ENCODE peak calls at places on chromosomes 16 and 17, in five cellular contexts. One of them, this sample, is unnamed.

GRCh38 chr17:19705771-19706770 is 10.3 kb downstream of the SLC47A2 start:
- DNase-seq in IMR-90: no peak
- DNase-seq in naive thymus-derived CD4-positive, alpha-beta T cell: no peak
- DNase-seq in SK-N-SH: no peak
- DNase-seq in neural progenitor cell: peak; percentile 70
- DNase-seq in this sample: peak; percentile 69

GRCh38 chr16:71923941-71924690 is 28.8 kb downstream of the IST1 start:
- DNase-seq in naive thymus-derived CD4-positive, alpha-beta T cell: no peak
- DNase-seq in SK-N-SH: no peak
- DNase-seq in IMR-90: no peak
- DNase-seq in neural progenitor cell: no peak
- DNase-seq in this sample: no peak

GRCh38 chr17:50171371-50172071 is 5.7 kb downstream of the SGCA start:
- DNase-seq in neural progenitor cell: no peak
- DNase-seq in naive thymus-derived CD4-positive, alpha-beta T cell: no peak
- DNase-seq in SK-N-SH: no peak
- DNase-seq in IMR-90: no peak
- DNase-seq in this sample: no peak

GRCh38 chr16:67170168-67170947 is at the start of gene NOL3:
- DNase-seq in naive thymus-derived CD4-positive, alpha-beta T cell: no peak
- DNase-seq in neural progenitor cell: peak; percentile 87
- DNase-seq in SK-N-SH: peak; percentile 93
- DNase-seq in IMR-90: peak; percentile 76
- DNase-seq in this sample: peak; percentile 95

GRCh38 chr17:20109121-20109520 is 100.0 kb downstream of the SPECC1 start:
- DNase-seq in neural progenitor cell: no peak
- DNase-seq in naive thymus-derived CD4-positive, alpha-beta T cell: no peak
- DNase-seq in SK-N-SH: no peak
- DNase-seq in IMR-90: no peak
- DNase-seq in this sample: no peak

GRCh38 chr17:14621826-14622621 is 321.1 kb downstream of the HS3ST3B1 start:
- DNase-seq in neural progenitor cell: no peak
- DNase-seq in SK-N-SH: no peak
- DNase-seq in IMR-90: no peak
- DNase-seq in naive thymus-derived CD4-positive, alpha-beta T cell: no peak
- DNase-seq in this sample: no peak

GRCh38 chr16:14070877-14071575 is at the start of gene MRTFB:
- DNase-seq in naive thymus-derived CD4-positive, alpha-beta T cell: peak; percentile 85
- DNase-seq in neural progenitor cell: peak; percentile 95
- DNase-seq in IMR-90: peak; percentile 27
- DNase-seq in SK-N-SH: peak; percentile 96
- DNase-seq in this sample: peak; percentile 98

GRCh38 chr17:45396496-45397205 is 36.0 kb downstream of the ARHGAP27 start:
- DNase-seq in SK-N-SH: no peak
- DNase-seq in neural progenitor cell: no peak
- DNase-seq in naive thymus-derived CD4-positive, alpha-beta T cell: no peak
- DNase-seq in IMR-90: no peak
- DNase-seq in this sample: no peak

GRCh38 chr16:73480381-73480780 is 432.5 kb upstream of the ZFHX3 start:
- DNase-seq in SK-N-SH: no peak
- DNase-seq in IMR-90: no peak
- DNase-seq in neural progenitor cell: peak; percentile 9
- DNase-seq in naive thymus-derived CD4-positive, alpha-beta T cell: no peak
- DNase-seq in this sample: peak; percentile 56

GRCh38 chr16:49356728-49357488 is 16.7 kb upstream of the C16orf78 start:
- DNase-seq in SK-N-SH: no peak
- DNase-seq in neural progenitor cell: no peak
- DNase-seq in naive thymus-derived CD4-positive, alpha-beta T cell: no peak
- DNase-seq in IMR-90: no peak
- DNase-seq in this sample: no peak

GRCh38 chr17:43611230-43611969 is 50.3 kb downstream of the MEOX1 start:
- DNase-seq in SK-N-SH: no peak
- DNase-seq in naive thymus-derived CD4-positive, alpha-beta T cell: no peak
- DNase-seq in neural progenitor cell: no peak
- DNase-seq in IMR-90: no peak
- DNase-seq in this sample: no peak

GRCh38 chr17:7407033-7407432 is 612 bp upstream of the NLGN2 start:
- DNase-seq in neural progenitor cell: no peak
- DNase-seq in IMR-90: no peak
- DNase-seq in naive thymus-derived CD4-positive, alpha-beta T cell: no peak
- DNase-seq in SK-N-SH: no peak
- DNase-seq in this sample: no peak

GRCh38 chr16:85366031-85366763 is 246.9 kb upstream of the GSE1 start:
- DNase-seq in SK-N-SH: peak; percentile 86
- DNase-seq in neural progenitor cell: peak; percentile 70
- DNase-seq in naive thymus-derived CD4-positive, alpha-beta T cell: no peak
- DNase-seq in IMR-90: no peak
- DNase-seq in this sample: peak; percentile 73

GRCh38 chr17:17171991-17172939 is 33.9 kb downstream of the PLD6 start:
- DNase-seq in neural progenitor cell: no peak
- DNase-seq in IMR-90: no peak
- DNase-seq in SK-N-SH: no peak
- DNase-seq in naive thymus-derived CD4-positive, alpha-beta T cell: no peak
- DNase-seq in this sample: peak; percentile 65

GRCh38 chr16:67342616-67343015 is 16.0 kb downstream of the LRRC36 start:
- DNase-seq in IMR-90: no peak
- DNase-seq in naive thymus-derived CD4-positive, alpha-beta T cell: no peak
- DNase-seq in SK-N-SH: no peak
- DNase-seq in neural progenitor cell: no peak
- DNase-seq in this sample: no peak

GRCh38 chr17:10649031-10649430 is 8.1 kb downstream of the MYH3 start:
- DNase-seq in neural progenitor cell: no peak
- DNase-seq in IMR-90: peak; percentile 59
- DNase-seq in naive thymus-derived CD4-positive, alpha-beta T cell: no peak
- DNase-seq in SK-N-SH: no peak
- DNase-seq in this sample: no peak

GRCh38 chr16:68275611-68276191 is 11.4 kb downstream of the SLC7A6 start:
- DNase-seq in SK-N-SH: no peak
- DNase-seq in IMR-90: no peak
- DNase-seq in neural progenitor cell: no peak
- DNase-seq in naive thymus-derived CD4-positive, alpha-beta T cell: no peak
- DNase-seq in this sample: no peak

GRCh38 chr16:67942200-67942509 is 1.8 kb downstream of the LCAT start:
- DNase-seq in neural progenitor cell: peak; percentile 73
- DNase-seq in naive thymus-derived CD4-positive, alpha-beta T cell: no peak
- DNase-seq in SK-N-SH: peak; percentile 85
- DNase-seq in IMR-90: peak; percentile 20
- DNase-seq in this sample: peak; percentile 90

GRCh38 chr16:49129935-49130334 is 151.7 kb downstream of the CBLN1 start:
- DNase-seq in neural progenitor cell: no peak
- DNase-seq in naive thymus-derived CD4-positive, alpha-beta T cell: no peak
- DNase-seq in IMR-90: no peak
- DNase-seq in SK-N-SH: no peak
- DNase-seq in this sample: no peak

GRCh38 chr16:177394-177822 is 928 bp downstream of the HBA1 start:
- DNase-seq in naive thymus-derived CD4-positive, alpha-beta T cell: no peak
- DNase-seq in neural progenitor cell: peak; percentile 39
- DNase-seq in IMR-90: peak; percentile 25
- DNase-seq in SK-N-SH: peak; percentile 70
- DNase-seq in this sample: peak; percentile 53

GRCh38 chr17:61286449-61286848 is 113.2 kb upstream of the TBX2 start:
- DNase-seq in SK-N-SH: no peak
- DNase-seq in IMR-90: no peak
- DNase-seq in neural progenitor cell: no peak
- DNase-seq in naive thymus-derived CD4-positive, alpha-beta T cell: no peak
- DNase-seq in this sample: peak; percentile 61

GRCh38 chr16:66409156-66409555 is 17.9 kb upstream of the BEAN1 start:
- DNase-seq in naive thymus-derived CD4-positive, alpha-beta T cell: no peak
- DNase-seq in neural progenitor cell: no peak
- DNase-seq in SK-N-SH: no peak
- DNase-seq in IMR-90: peak; percentile 69
- DNase-seq in this sample: no peak

GRCh38 chr16:55703003-55704001 is 47.5 kb downstream of the SLC6A2 start:
- DNase-seq in neural progenitor cell: peak; percentile 68
- DNase-seq in naive thymus-derived CD4-positive, alpha-beta T cell: no peak
- DNase-seq in SK-N-SH: peak; percentile 31
- DNase-seq in IMR-90: peak; percentile 68
- DNase-seq in this sample: peak; percentile 51

GRCh38 chr16:25066747-25067631 is 44.6 kb upstream of the LCMT1 start:
- DNase-seq in neural progenitor cell: peak; percentile 93
- DNase-seq in SK-N-SH: peak; percentile 98
- DNase-seq in naive thymus-derived CD4-positive, alpha-beta T cell: peak; percentile 68
- DNase-seq in IMR-90: peak; percentile 61
- DNase-seq in this sample: peak; percentile 95

GRCh38 chr17:49845210-49845782 is 2.6 kb downstream of the TAC4 start:
- DNase-seq in neural progenitor cell: no peak
- DNase-seq in naive thymus-derived CD4-positive, alpha-beta T cell: no peak
- DNase-seq in SK-N-SH: no peak
- DNase-seq in IMR-90: no peak
- DNase-seq in this sample: no peak

GRCh38 chr16:75593825-75594820 is 27.9 kb downstream of the GABARAPL2 start:
- DNase-seq in IMR-90: peak; percentile 83
- DNase-seq in SK-N-SH: peak; percentile 41
- DNase-seq in neural progenitor cell: no peak
- DNase-seq in naive thymus-derived CD4-positive, alpha-beta T cell: no peak
- DNase-seq in this sample: peak; percentile 79

GRCh38 chr16:4942481-4942880 is 5.5 kb upstream of the PPL start:
- DNase-seq in SK-N-SH: no peak
- DNase-seq in IMR-90: no peak
- DNase-seq in neural progenitor cell: no peak
- DNase-seq in naive thymus-derived CD4-positive, alpha-beta T cell: no peak
- DNase-seq in this sample: no peak
- H3K4me1 ChIP-seq in SK-N-SH: peaks cover 6% of the 10 kb centered on the region
- H3K4me1 ChIP-seq in IMR-90: peaks cover 29% of the 10 kb centered on the region
- H3K4me1 ChIP-seq in neural progenitor cell: peaks cover 15% of the 10 kb centered on the region
- H3K4me1 ChIP-seq in naive thymus-derived CD4-positive, alpha-beta T cell: no peaks in the 10 kb centered on the region
- H3K4me1 ChIP-seq in this sample: peaks cover 6% of the 10 kb centered on the region

DNA sequence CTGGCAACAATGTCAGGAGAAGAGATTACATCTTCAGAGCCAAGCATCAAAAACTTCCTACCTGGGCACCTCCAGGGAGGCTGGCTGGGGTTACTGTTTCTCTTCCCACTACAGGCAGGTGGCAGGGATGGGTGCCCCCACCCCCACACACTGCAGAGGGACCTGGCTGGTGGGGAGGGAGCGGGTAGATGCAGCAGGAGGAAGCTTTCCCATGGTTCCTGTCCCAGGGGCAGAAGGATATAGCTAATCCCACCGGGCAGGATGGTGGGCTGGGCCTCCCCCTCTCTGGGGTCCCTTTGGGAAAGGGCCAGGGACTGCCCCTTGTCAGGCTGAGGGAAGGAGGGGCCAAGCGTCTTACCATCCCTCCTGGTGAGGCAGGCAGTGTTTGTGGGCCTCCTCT is 16.7 kb upstream of the MTMR4 start:
- DNase-seq in naive thymus-derived CD4-positive, alpha-beta T cell: no peak
- DNase-seq in neural progenitor cell: peak; percentile 44
- DNase-seq in SK-N-SH: peak; percentile 60
- DNase-seq in IMR-90: no peak
- DNase-seq in this sample: peak; percentile 77
- H3K4me3 ChIP-seq in naive thymus-derived CD4-positive, alpha-beta T cell: peak overlapping the region; percentile 50
- H3K4me3 ChIP-seq in neural progenitor cell: peak overlapping the region; percentile 76
- H3K4me3 ChIP-seq in SK-N-SH: peak overlapping the region; percentile 74
- H3K4me3 ChIP-seq in IMR-90: no peak overlapping the region
- H3K4me3 ChIP-seq in this sample: peak overlapping the region; percentile 78

DNA sequence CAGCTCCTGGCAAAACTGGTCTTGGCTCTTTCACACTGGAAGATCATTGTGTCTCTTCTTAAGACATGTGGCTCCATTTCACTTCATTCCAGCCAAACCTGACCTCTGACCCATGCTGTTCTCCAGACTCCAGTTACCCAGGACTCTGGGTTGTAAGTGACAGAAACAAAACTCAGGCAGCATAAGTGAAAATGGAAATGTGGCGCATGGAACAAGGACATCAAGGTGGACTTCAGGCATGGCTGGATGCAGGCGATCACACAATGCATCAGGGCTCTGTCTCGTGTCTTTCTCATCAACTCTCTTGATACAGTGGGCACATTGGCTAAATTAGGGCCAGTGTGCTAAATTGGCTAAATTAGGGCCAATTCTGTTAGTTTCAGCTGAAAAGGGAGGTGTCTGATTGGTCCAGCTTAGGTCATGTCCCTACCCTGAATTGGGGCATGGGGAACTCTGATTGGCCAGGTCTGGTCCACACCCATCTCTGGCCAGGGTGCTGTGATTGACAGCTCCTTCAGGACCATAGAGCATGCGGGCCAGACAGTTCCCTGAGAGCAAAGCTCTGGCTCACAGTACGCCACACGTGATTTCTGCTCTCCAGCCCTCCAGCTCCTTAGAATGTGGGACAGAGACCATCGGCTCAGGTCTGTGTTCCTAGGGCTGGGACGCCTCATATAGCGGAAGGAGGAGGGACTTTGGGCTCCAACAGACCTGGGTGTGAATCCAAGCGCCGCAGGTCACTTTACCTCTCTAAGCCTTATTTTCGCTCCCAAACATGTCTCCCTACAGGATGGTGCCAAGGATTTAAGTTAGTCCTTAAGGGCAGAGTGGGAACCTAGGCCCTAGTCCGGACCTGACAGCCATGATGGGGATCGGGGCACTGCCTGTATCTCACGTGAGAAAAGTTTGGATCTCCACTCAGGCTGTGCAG is 17.5 kb downstream of the SOCS1 start:
- DNase-seq in neural progenitor cell: no peak
- DNase-seq in SK-N-SH: no peak
- DNase-seq in naive thymus-derived CD4-positive, alpha-beta T cell: no peak
- DNase-seq in IMR-90: no peak
- DNase-seq in this sample: peak; percentile 69
- H3K4me1 ChIP-seq in neural progenitor cell: no peaks in the 10 kb centered on the region
- H3K4me1 ChIP-seq in SK-N-SH: no peaks in the 10 kb centered on the region
- H3K4me1 ChIP-seq in naive thymus-derived CD4-positive, alpha-beta T cell: peaks cover 27% of the 10 kb centered on the region
- H3K4me1 ChIP-seq in IMR-90: peaks cover 2% of the 10 kb centered on the region
- H3K4me1 ChIP-seq in this sample: no peaks in the 10 kb centered on the region

DNA sequence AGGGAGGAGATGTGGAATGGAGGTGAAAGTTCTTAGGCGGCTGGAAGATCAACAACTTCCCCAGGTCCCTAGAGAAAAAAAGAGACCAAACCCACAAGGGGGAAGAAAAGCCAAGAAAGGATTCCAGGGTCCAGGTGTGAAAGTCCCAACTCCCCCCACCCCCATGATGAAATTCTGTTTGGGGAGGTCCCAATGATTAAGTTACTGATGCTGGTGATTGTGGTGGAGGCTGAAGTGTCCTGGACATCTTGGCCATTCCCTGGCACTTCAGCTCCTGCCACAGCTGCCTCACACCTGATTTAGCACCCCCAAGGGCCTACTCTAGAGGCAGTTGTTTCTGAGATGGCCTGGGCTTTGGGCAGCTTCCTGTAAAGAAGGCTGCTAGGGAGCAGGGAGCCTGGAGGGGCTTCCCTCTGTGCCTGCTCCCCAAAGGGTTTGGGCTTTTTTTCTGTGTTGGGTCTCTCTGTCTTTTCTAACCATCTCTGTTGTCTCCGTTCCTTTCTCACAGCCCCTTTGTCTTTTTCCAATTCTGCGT is 13.1 kb downstream of the HOXB4 start:
- DNase-seq in IMR-90: no peak
- DNase-seq in SK-N-SH: no peak
- DNase-seq in naive thymus-derived CD4-positive, alpha-beta T cell: no peak
- DNase-seq in neural progenitor cell: no peak
- DNase-seq in this sample: peak; percentile 68
- H3K4me3 ChIP-seq in IMR-90: peak overlapping the region; percentile 46
- H3K4me3 ChIP-seq in SK-N-SH: no peak overlapping the region
- H3K4me3 ChIP-seq in naive thymus-derived CD4-positive, alpha-beta T cell: no peak overlapping the region
- H3K4me3 ChIP-seq in neural progenitor cell: no peak overlapping the region
- H3K4me3 ChIP-seq in this sample: no peak overlapping the region

GRCh38 chr17:78475211-78475610 is 96.8 kb downstream of the PGS1 start:
- DNase-seq in IMR-90: no peak
- DNase-seq in SK-N-SH: no peak
- DNase-seq in neural progenitor cell: no peak
- DNase-seq in naive thymus-derived CD4-positive, alpha-beta T cell: no peak
- DNase-seq in this sample: no peak
- H3K4me1 ChIP-seq in IMR-90: peaks cover 10% of the 10 kb centered on the region
- H3K4me1 ChIP-seq in SK-N-SH: no peaks in the 10 kb centered on the region
- H3K4me1 ChIP-seq in neural progenitor cell: no peaks in the 10 kb centered on the region
- H3K4me1 ChIP-seq in naive thymus-derived CD4-positive, alpha-beta T cell: no peaks in the 10 kb centered on the region
- H3K4me1 ChIP-seq in this sample: no peaks in the 10 kb centered on the region

This sample was measured in endodermal cell.